ENCODE peak calls at places on chromosomes 7 and 10, in six cellular contexts. Q is activated CD4-positive, alpha-beta T cell treated with anti-CD3 and anti-CD28 coated beads, Interleukin-2, amount 50 U/mL, for 4 hours; U is HT1080; W is aorta; R is mesothelial cell of epicardium; C is AG09309. E is an unnamed sample.

GRCh38 chr10:16384064-16384463 is 52.7 kb upstream of the PTER start:
- DNase-seq in Q (no peak), U (no peak), W (no peak), R (no peak), C (no peak), E (no peak)

GRCh38 chr7:39504963-39505362 is 61.2 kb upstream of the YAE1 start:
- DNase-seq in Q (no peak), U (peak), W (peak), R (no peak), C (no peak), E (no peak)

GRCh38 chr7:1676550-1677071 is 6.5 kb downstream of the ELFN1 start:
- DNase-seq in Q (no peak), U (no peak), W (peak), R (no peak), C (no peak), E (peak)

GRCh38 chr10:8189458-8189857 is 135.0 kb downstream of the GATA3 start:
- DNase-seq in Q (no peak), U (no peak), W (no peak), R (no peak), C (no peak), E (no peak)

GRCh38 chr10:34320265-34320664 is 494.8 kb downstream of the PARD3 start:
- DNase-seq in Q (no peak), U (no peak), W (no peak), R (no peak), C (no peak), E (no peak)

GRCh38 chr7:92916751-92917369 is 80.5 kb upstream of the CDK6 start:
- DNase-seq in Q (no peak), U (peak), W (no peak), R (peak), C (peak), E (no peak)

GRCh38 chr7:46943996-46944395 is 637.9 kb downstream of the TNS3 start:
- DNase-seq in Q (no peak), U (no peak), W (no peak), R (no peak), C (no peak), E (no peak)

GRCh38 chr7:91249506-91250233 is 14.6 kb upstream of the FZD1 start:
- DNase-seq in Q (no peak), U (peak), W (no peak), R (no peak), C (no peak), E (no peak)

GRCh38 chr7:79930604-79931003 is 204.0 kb upstream of the GNAI1 start:
- DNase-seq in Q (no peak), U (no peak), W (no peak), R (no peak), C (peak), E (no peak)

GRCh38 chr10:104209575-104210198 is 22.5 kb downstream of the CFAP43 start:
- DNase-seq in Q (peak), U (peak), W (no peak), R (no peak), C (no peak), E (no peak)

GRCh38 chr10:15084502-15084922 is 4.1 kb downstream of the ACBD7 start:
- DNase-seq in Q (no peak), U (peak), W (peak), R (no peak), C (peak), E (no peak)

GRCh38 chr7:50739744-50740455 is 42.8 kb downstream of the GRB10 start:
- DNase-seq in Q (peak), U (peak), W (no peak), R (no peak), C (no peak), E (no peak)

GRCh38 chr10:29377333-29377961 is 88.6 kb downstream of the LYZL1 start:
- DNase-seq in Q (no peak), U (peak), W (no peak), R (no peak), C (no peak), E (no peak)

GRCh38 chr7:377069-378040 is 87.4 kb downstream of the FOXL3 start:
- DNase-seq in Q (no peak), U (no peak), W (peak), R (no peak), C (no peak), E (peak)

GRCh38 chr7:45000096-45001032 is at the start of gene CCM2:
- DNase-seq in Q (no peak), U (peak), W (peak), R (peak), C (no peak), E (peak)

GRCh38 chr7:29319719-29320521 is 125.3 kb downstream of the CHN2 start:
- DNase-seq in Q (no peak), U (no peak), W (peak), R (no peak), C (no peak), E (no peak)

GRCh38 chr10:94858022-94858421 is 80.4 kb upstream of the CYP2C9 start:
- DNase-seq in Q (no peak), U (peak), W (no peak), R (no peak), C (no peak), E (no peak)

GRCh38 chr10:70615784-70616511 is 13.4 kb upstream of the PRF1 start:
- DNase-seq in Q (no peak), U (peak), W (no peak), R (no peak), C (no peak), E (no peak)

GRCh38 chr10:95236068-95236903 is 42.2 kb downstream of the ACSM6 start:
- DNase-seq in Q (no peak), U (peak), W (no peak), R (no peak), C (peak), E (no peak)

GRCh38 chr10:3068201-3068967 is 1.0 kb downstream of the PFKP start:
- DNase-seq in Q (peak), U (peak), W (peak), R (no peak), C (no peak), E (peak)

GRCh38 chr7:23287612-23288011 is 11.5 kb upstream of the MALSU1 start:
- DNase-seq in Q (no peak), U (peak), W (no peak), R (no peak), C (no peak), E (no peak)

GRCh38 chr10:131797626-131798025 is 103.2 kb upstream of the PPP2R2D start:
- DNase-seq in Q (no peak), U (no peak), W (no peak), R (no peak), C (no peak), E (peak)

GRCh38 chr10:110841767-110842267 is 29.9 kb upstream of the PDCD4 start:
- DNase-seq in Q (no peak), U (no peak), W (no peak), R (no peak), C (no peak), E (peak)

GRCh38 chr10:25797888-25798429 is 136.1 kb upstream of the MYO3A start:
- DNase-seq in Q (no peak), U (no peak), W (no peak), R (no peak), C (no peak), E (no peak)

GRCh38 chr10:5811387-5811821 is 1.8 kb downstream of the GDI2 start:
- DNase-seq in Q (no peak), U (peak), W (no peak), R (no peak), C (no peak), E (no peak)

GRCh38 chr10:48480397-48481374 is 124.2 kb downstream of the ARHGAP22 start:
- DNase-seq in Q (no peak), U (no peak), W (no peak), R (no peak), C (no peak), E (peak)

GRCh38 chr10:86359111-86359510 is 7.5 kb downstream of the GRID1 start:
- DNase-seq in Q (no peak), U (no peak), W (peak), R (no peak), C (no peak), E (peak)

GRCh38 chr10:78712147-78712546 is 356.6 kb upstream of the ZMIZ1 start:
- DNase-seq in Q (no peak), U (no peak), W (no peak), R (no peak), C (no peak), E (no peak)

GRCh38 chr10:71621783-71622526 is 97.6 kb downstream of the C10orf105 start:
- DNase-seq in Q (no peak), U (peak), W (no peak), R (no peak), C (no peak), E (no peak)

GRCh38 chr10:52319926-52320325 is 5.8 kb downstream of the DKK1 start:
- DNase-seq in Q (no peak), U (peak), W (no peak), R (no peak), C (no peak), E (no peak)

GRCh38 chr10:3238115-3238871 is 65.7 kb upstream of the PITRM1 start:
- DNase-seq in Q (no peak), U (no peak), W (no peak), R (no peak), C (no peak), E (no peak)

E was measured in sigmoid colon.